ENCODE peak calls at places on chromosomes 1 and 21, in five cellular contexts. C, P, B, E and K are unnamed samples.

GRCh38 chr1:43711049-43711448 is 3.7 kb downstream of the ST3GAL3 start:
- DNase-seq in C (no peak), P (no peak), B (no peak), E (peak), K (peak)

GRCh38 chr1:41322835-41323234 is 38.4 kb upstream of the FOXO6 start:
- DNase-seq in C (no peak), P (peak), B (no peak), E (peak), K (no peak)

GRCh38 chr1:98277111-98277510 is 356.3 kb upstream of the DPYD start:
- DNase-seq in C (no peak), P (no peak), B (no peak), E (peak), K (peak)

GRCh38 chr1:212930986-212931678 is 19.2 kb upstream of the VASH2 start:
- DNase-seq in C (no peak), P (no peak), B (no peak), E (no peak), K (no peak)

GRCh38 chr1:77016371-77016770 is 149.1 kb downstream of the ST6GALNAC5 start:
- DNase-seq in C (no peak), P (no peak), B (no peak), E (no peak), K (no peak)

GRCh38 chr1:40944326-40944725 is 35.2 kb upstream of the CTPS1 start:
- DNase-seq in C (no peak), P (no peak), B (no peak), E (peak), K (peak)

GRCh38 chr1:196209983-196210382 is 398.3 kb downstream of the KCNT2 start:
- DNase-seq in C (no peak), P (no peak), B (no peak), E (no peak), K (no peak)

GRCh38 chr1:41672173-41672572 is 187.7 kb upstream of the EDN2 start:
- DNase-seq in C (peak), P (peak), B (peak), E (no peak), K (peak)

GRCh38 chr1:23559985-23560755 is 869 bp upstream of the ID3 start:
- DNase-seq in C (no peak), P (no peak), B (no peak), E (peak), K (no peak)

GRCh38 chr1:15501208-15502032 is 22.6 kb downstream of the CASP9 start:
- DNase-seq in C (peak), P (peak), B (peak), E (peak), K (no peak)

GRCh38 chr21:43340491-43341348 is 86.2 kb downstream of the SIK1 start:
- DNase-seq in C (no peak), P (peak), B (peak), E (peak), K (peak)

GRCh38 chr1:115230281-115230680 is 107.8 kb downstream of the NGF start:
- DNase-seq in C (no peak), P (no peak), B (no peak), E (no peak), K (no peak)

GRCh38 chr1:162905174-162905573 is 44.2 kb upstream of the CCDC190 start:
- DNase-seq in C (no peak), P (no peak), B (no peak), E (no peak), K (no peak)

GRCh38 chr1:58895559-58896135 is 111.8 kb upstream of the JUN start:
- DNase-seq in C (peak), P (no peak), B (no peak), E (peak), K (no peak)

GRCh38 chr1:118993712-118994049 is 5.5 kb upstream of the TBX15 start:
- DNase-seq in C (no peak), P (no peak), B (no peak), E (no peak), K (no peak)

GRCh38 chr1:15764269-15764764 is 5.7 kb downstream of the FBLIM1 start:
- DNase-seq in C (no peak), P (peak), B (no peak), E (no peak), K (no peak)